ENCODE peak calls at places on chromosomes 3 and 15, in four cellular contexts. E is stimulated activated CD8-positive, alpha-beta memory T cell treated with anti-CD3 and anti-CD28 coated beads, Interleukin-4, amount 100 ng/mL, for 48 hours; G is activated T-helper 1 cell treated with anti-CD3 and anti-CD28 coated beads, Interleukin-12 subunit alpha, Interleukin-12 subunit beta, Interleukin-2, Interleukin-4 antibody, amounts not matched to agents 30 ng/mL and 10 ng/mL and 1 ng/mL, durations not matched to agents 14 hours and 24 hours and 36 hours; Y is AG09309. K is an unnamed sample.
A peak's percentile ranks its signal among the peaks of the same experiment; 100 is the strongest.

GRCh38 chr3:190225186-190225692 is 97.0 kb downstream of the CLDN1 start:
- DNase-seq in E (no peak), G (no peak), Y (no peak), K (no peak)

GRCh38 chr3:11350374-11350773 is 78.2 kb downstream of the ATG7 start:
- DNase-seq in E (no peak), Y (no peak), G (no peak), K (no peak)

GRCh38 chr3:66390013-66390412 is 110.8 kb downstream of the LRIG1 start:
- DNase-seq in Y (no peak), E (no peak), G (no peak), K (no peak)

GRCh38 chr3:61466357-61466756 is 95.0 kb upstream of the PTPRG start:
- DNase-seq in E (no peak), Y (no peak), G (no peak), K (no peak)

GRCh38 chr15:63615935-63616334 is 18.7 kb downstream of the FBXL22 start:
- DNase-seq in E (no peak), G (no peak), Y (no peak), K (no peak)

GRCh38 chr15:66043264-66043663 is 174.0 kb downstream of the RAB11A start:
- DNase-seq in E (no peak), Y (no peak), G (no peak), K (no peak)

GRCh38 chr3:123914829-123915228 is 30.7 kb upstream of the MYLK start:
- DNase-seq in E (no peak), G (no peak), Y (no peak), K (no peak)

GRCh38 chr3:11718582-11719405 is 75.1 kb upstream of the VGLL4 start:
- DNase-seq in G (peak; percentile 8), E (peak; percentile 63), Y (no peak), K (peak; percentile 36)

GRCh38 chr3:111947179-111947727 is 31.6 kb upstream of the ABHD10 start:
- DNase-seq in Y (no peak), G (no peak), E (no peak), K (no peak)

GRCh38 chr3:134381836-134382442 is 7.7 kb upstream of the AMOTL2 start:
- DNase-seq in E (no peak), Y (no peak), G (no peak), K (no peak)

GRCh38 chr3:123521179-123521969 is 63.5 kb downstream of the HACD2 start:
- DNase-seq in G (no peak), E (no peak), Y (no peak), K (no peak)

GRCh38 chr3:36743821-36744220 is 20.5 kb downstream of the DCLK3 start:
- DNase-seq in Y (no peak), G (no peak), E (no peak), K (no peak)

GRCh38 chr15:64842099-64842940 is 605 bp downstream of the PLEKHO2 start:
- DNase-seq in Y (no peak), G (no peak), E (peak; percentile 39), K (no peak)

GRCh38 chr15:83170474-83171165 is 37.0 kb downstream of the HDGFL3 start:
- DNase-seq in Y (no peak), G (no peak), E (no peak), K (no peak)

GRCh38 chr3:177574232-177574856 is 377.1 kb upstream of the TBL1XR1 start:
- DNase-seq in Y (no peak), E (no peak), G (no peak), K (no peak)

GRCh38 chr3:179653777-179654117 is 907 bp downstream of the USP13 start:
- DNase-seq in E (peak; percentile 54), G (no peak), Y (no peak), K (no peak)

GRCh38 chr3:30332196-30333021 is 274.0 kb upstream of the TGFBR2 start:
- DNase-seq in G (no peak), Y (no peak), E (no peak), K (no peak)

GRCh38 chr15:33910741-33911140 is 57.6 kb upstream of the CHRM5 start:
- DNase-seq in Y (no peak), E (no peak), G (no peak), K (no peak)

GRCh38 chr3:69425249-69425648 is 39.4 kb upstream of the FRMD4B start:
- DNase-seq in Y (no peak), E (no peak), G (peak; percentile 2), K (no peak)

GRCh38 chr3:72663429-72663828 is 184.8 kb downstream of the SHQ1 start:
- DNase-seq in G (no peak), Y (no peak), E (no peak), K (no peak)

GRCh38 chr3:119184083-119184482 is 10.7 kb downstream of the UPK1B start:
- DNase-seq in G (no peak), E (no peak), Y (no peak), K (no peak)

GRCh38 chr15:58903232-58903631 is 30.2 kb downstream of the SLTM start:
- DNase-seq in G (no peak), Y (no peak), E (no peak), K (no peak)

GRCh38 chr3:102790742-102791141 is 355.9 kb downstream of the ZPLD1 start:
- DNase-seq in G (no peak), E (no peak), Y (peak; percentile 53), K (no peak)

GRCh38 chr3:21750831-21751391 is at the start of gene ZNF385D:
- DNase-seq in G (no peak), E (no peak), Y (no peak), K (no peak)

GRCh38 chr15:71294636-71295241 is 179.5 kb downstream of the THSD4 start:
- DNase-seq in G (no peak), Y (peak; percentile 88), E (no peak), K (no peak)

GRCh38 chr15:72197460-72198409 is at the start of gene GRAMD2A:
- DNase-seq in E (peak; percentile 65), Y (no peak), G (no peak), K (peak; percentile 11)

GRCh38 chr15:63086271-63086670 is 35.4 kb upstream of the LACTB start:
- DNase-seq in E (no peak), Y (no peak), G (no peak), K (no peak)

GRCh38 chr3:20563236-20563635 is 377.2 kb upstream of the SGO1 start:
- DNase-seq in G (no peak), Y (peak; percentile 41), E (no peak), K (no peak)

GRCh38 chr3:57518276-57518914 is 25.7 kb downstream of the DNAH12 start:
- DNase-seq in E (no peak), Y (no peak), G (no peak), K (no peak)

GRCh38 chr15:28109626-28110415 is 10.7 kb upstream of the OCA2 start:
- DNase-seq in Y (no peak), G (no peak), E (peak; percentile 20), K (no peak)

GRCh38 chr3:144687862-144688261 is 716.2 kb downstream of the DIPK2A start:
- DNase-seq in Y (no peak), E (no peak), G (no peak), K (no peak)

GRCh38 chr3:168883145-168883544 is 780.4 kb downstream of the MECOM start:
- DNase-seq in G (no peak), Y (no peak), E (no peak), K (no peak)

GRCh38 chr3:56952846-56953245 is 107.6 kb upstream of the SPATA12 start:
- DNase-seq in G (no peak), Y (no peak), E (no peak), K (no peak)

GRCh38 chr3:10548997-10549396 is 43.6 kb upstream of the ATP2B2 start:
- DNase-seq in G (no peak), E (peak; percentile 40), Y (no peak), K (no peak)

K was measured in activated T-helper 9 cell treated with anti-CD3 and anti-CD28 coated beads, Interleukin-2, amount 50 U/mL, for 16 hours.